ENCODE peak calls at places on chromosomes 13 and 19, in five cellular contexts. Q is heart right ventricle, X is lung, M is aorta, N is bronchial epithelial cell. K is an unnamed sample.

GRCh38 chr13:51997641-51998330 is 13.5 kb downstream of the ATP7B start:
- DNase-seq in N (no peak), Q (no peak), X (no peak), M (no peak), K (no peak)

GRCh38 chr13:112182831-112183543 is 116.0 kb downstream of the SOX1 start:
- DNase-seq in N (no peak), X (peak; percentile 76), Q (no peak), M (no peak), K (no peak)

GRCh38 chr13:96673825-96674224 is 320.5 kb downstream of the OXGR1 start:
- DNase-seq in N (no peak), X (no peak), M (no peak), Q (no peak), K (no peak)

GRCh38 chr13:95601216-95601615 is 43.3 kb downstream of the DZIP1 start:
- DNase-seq in M (no peak), X (no peak), Q (no peak), N (no peak), K (no peak)

GRCh38 chr13:25249001-25249543 is 38.2 kb downstream of the MTMR6 start:
- DNase-seq in X (no peak), Q (no peak), N (peak; percentile 26), M (no peak), K (no peak)

GRCh38 chr13:36369268-36370107 is 23.3 kb upstream of the SPART start:
- DNase-seq in Q (no peak), M (no peak), N (no peak), X (no peak), K (no peak)

GRCh38 chr13:94243551-94243950 is 235.9 kb downstream of the DCT start:
- DNase-seq in X (no peak), N (no peak), Q (no peak), M (no peak), K (no peak)

GRCh38 chr19:11324079-11324661 is 15.3 kb downstream of the RAB3D start:
- DNase-seq in Q (peak; percentile 63), X (peak; percentile 87), N (peak; percentile 93), M (peak; percentile 82), K (peak; percentile 84)

GRCh38 chr19:28971011-28971410 is 241.9 kb downstream of the UQCRFS1 start:
- DNase-seq in Q (no peak), X (no peak), M (no peak), N (no peak), K (peak; percentile 32)

GRCh38 chr13:33145667-33146066 is 129.4 kb downstream of the KL start:
- DNase-seq in N (no peak), M (no peak), Q (no peak), X (no peak), K (no peak)

GRCh38 chr13:35720690-35721554 is 244.4 kb upstream of the MAB21L1 start:
- DNase-seq in M (no peak), N (peak; percentile 15), X (peak; percentile 51), Q (peak; percentile 56), K (peak; percentile 80)

GRCh38 chr19:48757741-48758144 is 2.4 kb downstream of the FGF21 start:
- DNase-seq in Q (no peak), N (no peak), X (no peak), M (no peak), K (no peak)

GRCh38 chr19:48755787-48756674 is 707 bp downstream of the FGF21 start:
- DNase-seq in Q (no peak), N (no peak), X (no peak), M (no peak), K (no peak)

GRCh38 chr19:48756686-48757085 is 1.4 kb downstream of the FGF21 start:
- DNase-seq in N (no peak), M (no peak), Q (no peak), X (no peak), K (no peak)

GRCh38 chr19:48754950-48755645 is at the start of gene FGF21:
- DNase-seq in X (no peak), Q (no peak), N (no peak), M (no peak), K (no peak)

DNA sequence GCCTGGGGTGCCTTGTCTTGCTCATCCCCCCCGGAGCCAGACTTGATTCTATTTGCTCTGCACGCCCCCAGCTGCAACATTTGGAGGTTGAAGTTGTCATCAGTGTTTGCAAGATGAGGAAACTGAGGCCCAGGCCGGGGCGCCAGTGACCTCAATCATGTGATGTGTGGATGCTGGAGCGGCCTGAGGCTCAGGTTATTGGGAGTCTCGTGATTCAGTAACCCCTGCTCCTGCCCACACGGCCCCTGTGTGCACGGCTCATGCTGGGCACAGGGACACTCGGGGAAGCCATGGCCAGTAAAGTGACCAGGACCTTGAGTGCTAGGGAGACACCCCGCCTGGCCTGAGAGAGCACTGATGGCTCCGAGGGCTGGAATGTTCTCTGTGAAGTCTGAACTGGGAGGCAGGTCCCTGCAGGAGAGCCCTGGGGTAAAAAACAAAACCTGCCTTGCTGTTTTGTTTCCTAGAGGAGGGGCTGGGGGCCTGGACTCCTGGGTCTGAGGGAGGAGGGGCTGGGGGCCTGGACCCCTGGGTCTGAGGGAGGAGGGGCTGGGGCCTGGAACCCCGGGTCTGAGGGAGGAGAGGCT is 1.9 kb downstream of the FGF21 start:
- DNase-seq in X (no peak), Q (no peak), M (no peak), N (no peak), K (no peak)
- H3K4me3 ChIP-seq in X (no peak overlapping the region), Q (no peak overlapping the region), M (no peak overlapping the region), N (no peak overlapping the region), K (no peak overlapping the region)

GRCh38 chr19:54162241-54162805 is 2.8 kb upstream of the LENG1 start:
- DNase-seq in Q (peak; percentile 82), X (peak; percentile 84), M (peak; percentile 89), N (peak; percentile 45), K (peak; percentile 93)
- H3K4me3 ChIP-seq in Q (peak overlapping the region; percentile 47), X (peak overlapping the region; percentile 47), M (no peak overlapping the region), N (peak overlapping the region; percentile 33), K (peak overlapping the region; percentile 33)

GRCh38 chr19:49801966-49802661 is 11.0 kb downstream of the FUZ start:
- DNase-seq in N (no peak), Q (peak; percentile 91), M (peak; percentile 90), X (peak; percentile 62), K (peak; percentile 97)
- H3K4me3 ChIP-seq in N (no peak overlapping the region), Q (peak overlapping the region; percentile 52), M (no peak overlapping the region), X (no peak overlapping the region), K (peak overlapping the region; percentile 35)

GRCh38 chr13:60754691-60755090 is 357.7 kb downstream of the TDRD3 start:
- DNase-seq in M (no peak), N (no peak), X (no peak), Q (no peak), K (no peak)
- H3K4me3 ChIP-seq in M (no peak overlapping the region), N (no peak overlapping the region), X (no peak overlapping the region), Q (no peak overlapping the region), K (no peak overlapping the region)

DNA sequence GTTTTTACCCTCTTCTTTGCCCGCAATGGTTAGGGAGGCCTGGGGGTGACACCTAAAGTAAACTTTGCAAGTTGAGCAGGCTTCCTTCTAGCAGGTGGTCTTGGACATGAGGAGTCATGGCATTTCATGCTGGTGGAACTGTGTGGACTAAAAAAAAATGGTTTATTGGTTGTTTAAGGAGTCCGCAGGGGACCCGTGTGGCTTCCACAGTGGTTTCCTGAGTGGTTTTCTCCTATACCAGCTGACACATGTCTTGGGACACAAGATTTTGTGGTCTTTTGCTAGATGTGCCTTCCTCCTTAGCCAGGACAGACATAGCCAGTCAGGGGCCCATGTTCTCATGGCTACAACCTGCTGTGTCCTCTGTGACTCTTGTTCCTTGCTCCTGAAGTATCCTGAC is 1.5 kb downstream of the ZNF543 start:
- DNase-seq in M (no peak), Q (no peak), X (no peak), N (no peak), K (no peak)
- H3K4me3 ChIP-seq in M (no peak overlapping the region), Q (peak overlapping the region; percentile 85), X (no peak overlapping the region), N (peak overlapping the region; percentile 75), K (no peak overlapping the region)

DNA sequence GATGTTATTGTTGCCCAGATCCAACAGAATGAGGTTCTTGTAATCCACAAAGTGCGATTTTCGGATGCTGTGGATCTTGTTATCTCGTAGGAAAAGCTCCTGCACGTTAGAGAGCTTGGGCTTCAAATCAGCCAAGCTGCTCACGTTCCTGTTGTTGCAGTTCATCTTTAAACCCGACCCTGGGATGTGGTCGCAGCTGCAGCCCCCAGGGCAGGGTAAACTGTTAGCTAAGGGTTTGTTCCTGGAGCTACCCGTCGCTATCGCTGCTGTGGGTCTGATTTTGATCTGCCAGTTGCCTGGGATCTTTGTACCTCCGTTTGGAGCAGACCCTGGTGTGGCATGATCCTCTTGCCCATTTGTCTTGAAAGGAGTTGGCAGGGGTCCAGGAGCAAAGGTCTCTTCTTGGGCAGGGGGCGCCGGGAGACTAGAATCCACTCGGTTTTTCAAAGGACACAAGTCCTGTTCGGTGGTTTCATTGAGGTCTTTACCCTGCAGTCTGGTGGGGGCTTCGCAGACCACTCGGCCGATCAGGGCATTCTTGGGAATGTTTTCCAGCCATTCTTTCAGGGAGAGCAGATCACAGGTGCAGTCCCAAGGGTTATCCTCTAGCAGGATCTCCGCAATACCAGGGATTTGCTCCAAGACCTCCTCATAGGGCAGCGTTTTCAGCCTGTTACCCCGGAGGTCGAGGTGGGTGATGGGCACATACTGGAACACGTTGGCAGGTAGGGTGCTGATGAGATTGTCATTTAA is 1.8 kb downstream of the SLITRK1 start:
- DNase-seq in M (no peak), Q (no peak), X (no peak), N (no peak), K (no peak)
- H3K4me3 ChIP-seq in M (no peak overlapping the region), Q (no peak overlapping the region), X (no peak overlapping the region), N (no peak overlapping the region), K (no peak overlapping the region)

DNA sequence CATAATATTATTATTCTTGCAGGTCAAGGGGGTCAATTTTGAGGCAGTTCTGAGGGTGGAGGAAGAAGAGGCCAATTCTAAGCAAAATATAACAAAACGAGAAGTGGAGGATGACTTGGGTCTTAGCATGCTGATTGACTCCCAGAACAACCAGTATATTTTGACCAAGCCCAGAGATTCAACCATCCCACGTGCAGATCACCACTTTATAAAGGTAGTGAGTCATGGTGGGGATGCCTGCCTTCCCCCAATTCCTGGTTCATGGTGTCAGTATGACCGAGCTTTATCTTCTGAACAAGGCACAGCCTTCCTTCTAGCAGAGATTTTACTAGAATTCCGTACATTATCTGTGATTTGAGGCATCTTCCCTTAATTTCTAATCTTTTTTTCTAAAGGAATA is 9.4 kb upstream of the DCUN1D2 start:
- DNase-seq in X (no peak), M (no peak), N (no peak), Q (no peak), K (no peak)
- H3K4me3 ChIP-seq in X (no peak overlapping the region), M (no peak overlapping the region), N (no peak overlapping the region), Q (no peak overlapping the region), K (no peak overlapping the region)

K was measured in ovary.